ENCODE peak calls at places on chromosomes 12 and 14, in four cellular contexts. X, H, T and V are unnamed samples.

GRCh38 chr12:98418357-98419075 is 96.9 kb upstream of the TMPO start:
- DNase-seq in T (no peak), H (peak), X (peak), V (no peak)

GRCh38 chr14:81743605-81744004 is 210.0 kb upstream of the SEL1L start:
- DNase-seq in X (no peak), H (no peak), T (no peak), V (no peak)

GRCh38 chr14:97282644-97283403 is 485.6 kb downstream of the VRK1 start:
- DNase-seq in X (no peak), H (no peak), T (no peak), V (no peak)

GRCh38 chr12:6570264-6570887 is 2.3 kb upstream of the NOP2 start:
- DNase-seq in T (no peak), X (peak), H (peak), V (peak)

GRCh38 chr12:30719060-30719459 is 23.4 kb upstream of the IPO8 start:
- DNase-seq in H (no peak), X (no peak), T (no peak), V (no peak)

GRCh38 chr12:111404362-111405148 is 1.2 kb upstream of the SH2B3 start:
- DNase-seq in T (no peak), X (peak), H (peak), V (peak)

GRCh38 chr12:117141097-117141898 is 42.1 kb upstream of the TESC start:
- DNase-seq in H (no peak), T (no peak), X (no peak), V (no peak)

GRCh38 chr12:30988887-30989286 is 62.3 kb downstream of the TSPAN11 start:
- DNase-seq in T (no peak), X (no peak), H (peak), V (no peak)

GRCh38 chr12:94636462-94637085 is 13.8 kb downstream of the TMCC3 start:
- DNase-seq in X (no peak), T (no peak), H (no peak), V (no peak)

GRCh38 chr12:56602239-56602638 is 27.9 kb downstream of the BAZ2A start:
- DNase-seq in H (no peak), X (no peak), T (no peak), V (no peak)

GRCh38 chr12:111251099-111251498 is 117.8 kb downstream of the PHETA1 start:
- DNase-seq in H (no peak), T (no peak), X (no peak), V (no peak)

GRCh38 chr14:29166507-29166906 is 399.9 kb downstream of the FOXG1 start:
- DNase-seq in H (no peak), T (no peak), X (peak), V (no peak)

GRCh38 chr12:130764073-130764472 is 48.0 kb upstream of the RIMBP2 start:
- DNase-seq in H (peak), X (peak), T (no peak), V (no peak)

GRCh38 chr12:93415723-93416464 is 25.9 kb downstream of the UBE2N start:
- DNase-seq in T (no peak), X (no peak), H (no peak), V (no peak)

GRCh38 chr12:2136901-2137300 is 84.1 kb downstream of the CACNA1C start:
- DNase-seq in T (no peak), H (no peak), X (no peak), V (no peak)

GRCh38 chr12:21418403-21418802 is 19.1 kb upstream of the PYROXD1 start:
- DNase-seq in X (peak), H (no peak), T (no peak), V (no peak)

GRCh38 chr14:78153069-78153351 is 17.2 kb upstream of the NRXN3 start:
- DNase-seq in X (no peak), H (no peak), T (no peak), V (no peak)

GRCh38 chr14:104802120-104802912 is 1.4 kb downstream of the ZBTB42 start:
- DNase-seq in T (no peak), X (no peak), H (no peak), V (no peak)

GRCh38 chr12:132211326-132211725 is 67.1 kb downstream of the NOC4L start:
- DNase-seq in X (no peak), T (no peak), H (no peak), V (no peak)

GRCh38 chr12:82412246-82412645 is 53.9 kb downstream of the METTL25 start:
- DNase-seq in X (no peak), H (no peak), T (no peak), V (no peak)

GRCh38 chr12:85277900-85278597 is 2.0 kb upstream of the ALX1 start:
- DNase-seq in T (no peak), H (no peak), X (no peak), V (no peak)

GRCh38 chr14:91997492-91997891 is 42.4 kb downstream of the TRIP11 start:
- DNase-seq in X (peak), T (no peak), H (peak), V (no peak)

GRCh38 chr12:132143328-132144071 is 619 bp downstream of the DDX51 start:
- DNase-seq in X (peak), H (no peak), T (no peak), V (no peak)

GRCh38 chr12:28507055-28507454 is 316.8 kb downstream of the CCDC91 start:
- DNase-seq in T (no peak), X (no peak), H (no peak), V (no peak)

GRCh38 chr12:4943067-4943937 is 33.6 kb downstream of the KCNA1 start:
- DNase-seq in T (no peak), H (no peak), X (no peak), V (no peak)

GRCh38 chr14:99260116-99260515 is 11.9 kb downstream of the BCL11B start:
- DNase-seq in X (no peak), H (no peak), T (no peak), V (no peak)

GRCh38 chr12:124150176-124150575 is 144.7 kb upstream of the RFLNA start:
- DNase-seq in H (no peak), X (no peak), T (no peak), V (no peak)

GRCh38 chr12:93254911-93255310 is 122.8 kb upstream of the NUDT4 start:
- DNase-seq in X (no peak), T (no peak), H (no peak), V (no peak)

GRCh38 chr12:93025145-93026103 is 96.3 kb upstream of the EEA1 start:
- DNase-seq in X (peak), H (peak), T (no peak), V (no peak)

GRCh38 chr12:106839343-106839742 is 64.9 kb downstream of the RIC8B start:
- DNase-seq in T (no peak), X (peak), H (no peak), V (no peak)

DNA sequence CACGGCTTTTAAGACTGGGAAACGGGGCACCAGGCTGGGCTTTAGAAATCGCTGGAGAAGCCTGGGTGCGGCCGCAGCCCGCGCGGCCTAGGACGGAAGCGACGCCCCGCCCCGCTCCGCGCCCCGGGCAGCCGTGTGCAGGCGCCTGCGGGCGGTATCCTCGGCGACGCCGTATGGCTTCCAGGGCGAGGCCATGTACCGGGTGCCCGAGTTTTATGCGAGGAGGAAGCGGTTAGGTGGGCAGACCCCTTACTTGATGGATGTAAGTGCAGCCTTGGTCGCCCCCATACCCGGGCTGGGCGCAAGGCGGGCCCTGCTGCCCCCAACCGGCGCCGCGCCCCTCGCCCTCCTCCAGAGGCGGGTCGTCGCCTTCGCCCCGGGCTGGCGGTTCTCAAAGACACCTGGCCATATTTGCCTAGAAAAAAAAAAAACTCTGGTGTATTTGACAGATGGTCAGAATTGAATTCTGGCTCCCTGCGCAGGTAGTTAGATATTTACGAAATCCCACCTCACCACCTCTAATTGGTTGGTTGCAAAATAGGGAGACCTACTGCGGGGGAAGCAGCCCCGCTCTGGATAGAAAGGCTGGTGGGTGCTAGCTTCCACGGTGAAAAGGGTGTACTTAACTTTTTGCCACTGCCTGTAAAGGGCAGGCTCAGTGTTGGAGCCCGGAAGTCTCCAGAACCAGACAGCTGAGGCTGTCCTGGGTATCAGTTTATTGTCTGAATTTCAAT is at the start of gene PPP1R36:
- DNase-seq in H (no peak), X (peak), T (no peak), V (no peak)
- TF ChIP-seq JUN in H (no peak), X (no peak), T (no peak), V (no peak)

GRCh38 chr14:68279437-68279720 is 459.8 kb downstream of the RAD51B start:
- DNase-seq in T (no peak), H (no peak), X (no peak), V (no peak)
- TF ChIP-seq POLR2AphosphoS5 in T (no peak), H (no peak), X (no peak), V (no peak)

DNA sequence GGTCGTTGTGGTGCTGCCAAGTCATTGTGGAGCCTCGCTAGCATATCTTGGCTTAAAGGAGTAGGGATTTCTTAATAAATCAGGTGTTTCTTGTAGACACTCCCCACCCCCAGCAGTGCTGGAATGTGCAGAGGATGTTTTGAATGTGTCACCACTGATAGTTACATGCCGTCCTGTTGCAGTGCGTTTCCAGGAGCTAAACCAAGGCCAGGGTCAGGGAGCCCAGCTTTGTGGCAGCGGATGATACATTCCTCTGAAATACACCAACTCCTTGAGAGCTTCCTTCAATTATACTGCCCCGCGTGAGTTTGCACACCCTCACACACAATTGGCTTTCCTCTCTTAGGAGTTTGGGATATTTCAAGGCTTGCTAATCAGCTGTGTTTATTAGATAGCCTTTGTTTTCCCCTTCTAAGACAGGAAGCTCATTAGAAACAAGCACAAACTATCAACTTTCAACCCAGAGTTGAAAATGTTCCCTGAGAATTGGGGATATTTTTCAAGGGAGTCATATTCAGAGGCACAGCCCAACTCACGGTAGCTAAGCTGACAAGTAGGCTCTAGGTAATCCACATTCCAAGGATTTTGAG is 154.9 kb downstream of the C12orf75 start:
- DNase-seq in T (no peak), X (no peak), H (peak), V (no peak)
- TF ChIP-seq JUN in T (no peak), X (no peak), H (peak), V (no peak)

GRCh38 chr12:52575948-52576347 is 2.3 kb upstream of the KRT74 start:
- DNase-seq in H (no peak), X (no peak), T (no peak), V (no peak)

GRCh38 chr12:52573306-52573705 is 337 bp downstream of the KRT74 start:
- DNase-seq in T (no peak), H (no peak), X (no peak), V (no peak)

GRCh38 chr12:52570511-52570910 is 3.1 kb downstream of the KRT74 start:
- DNase-seq in X (no peak), H (no peak), T (no peak), V (no peak)

GRCh38 chr12:52575256-52575655 is 1.6 kb upstream of the KRT74 start:
- DNase-seq in H (no peak), X (no peak), T (no peak), V (no peak)

DNA sequence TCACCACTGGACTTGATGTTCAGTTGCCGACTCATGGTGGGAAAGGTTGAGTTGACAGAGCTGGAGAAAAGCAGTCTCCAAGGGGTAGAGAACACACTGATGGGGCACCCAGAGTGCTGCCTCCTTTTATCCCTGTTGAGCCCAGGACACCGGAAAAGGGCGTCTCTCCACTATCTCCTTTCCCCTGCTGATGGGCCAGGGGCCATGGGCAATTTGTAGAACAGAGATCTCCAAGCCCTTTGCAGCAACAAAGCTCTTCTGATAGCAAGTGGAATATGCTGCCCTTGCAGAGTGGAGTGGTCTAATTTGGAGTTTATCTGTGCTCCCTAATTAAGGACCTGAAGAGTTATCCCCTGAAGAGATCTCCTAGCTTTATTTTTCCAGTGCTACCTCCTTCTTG is at the start of gene KRT74:
- DNase-seq in T (no peak), H (no peak), X (no peak), V (no peak)
- TF ChIP-seq POLR2AphosphoS5 in T (no peak), H (no peak), X (no peak), V (no peak)

GRCh38 chr12:20377750-20378149 is 9.4 kb downstream of the PDE3A start:
- DNase-seq in T (no peak), X (no peak), H (no peak), V (no peak)
- TF ChIP-seq JUN in T (no peak), X (no peak), H (no peak), V (no peak)

GRCh38 chr14:71753126-71753830 is 179.0 kb upstream of the RGS6 start:
- DNase-seq in H (peak), X (peak), T (peak), V (peak)
- TF ChIP-seq POLR2AphosphoS5 in H (no peak), X (no peak), T (no peak), V (no peak)

GRCh38 chr14:89378119-89378518 is 38.9 kb downstream of the FOXN3 start:
- DNase-seq in X (no peak), T (no peak), H (no peak), V (no peak)
- TF ChIP-seq JUN in X (no peak), T (no peak), H (no peak), V (no peak)